ENCODE peak calls at places on chromosomes 12 and 14, in four cellular contexts. Y is GM10248, Q is neural progenitor cell, N is endothelial cell. Z is an unnamed sample.

GRCh38 chr12:113860950-113861349 is 105.2 kb downstream of the RBM19 start:
- DNase-seq in Y (no peak), Q (no peak), N (no peak), Z (peak; percentile 71)

GRCh38 chr12:22014041-22014782 is 31.8 kb upstream of the CMAS start:
- DNase-seq in Y (no peak), Q (no peak), N (no peak), Z (no peak)

GRCh38 chr12:29921307-29921706 is 137.6 kb upstream of the TMTC1 start:
- DNase-seq in Y (no peak), Q (no peak), N (no peak), Z (no peak)

GRCh38 chr12:118360785-118361404 is 11.8 kb downstream of the TAOK3 start:
- DNase-seq in Y (no peak), Q (no peak), N (no peak), Z (no peak)

GRCh38 chr12:27709932-27710591 is 570 bp upstream of the MRPS35 start:
- DNase-seq in Y (no peak), Q (no peak), N (no peak), Z (no peak)

GRCh38 chr12:58009355-58009754 is 68.0 kb downstream of the ATP23 start:
- DNase-seq in Y (no peak), Q (no peak), N (no peak), Z (no peak)

GRCh38 chr14:59869381-59870255 is 958 bp downstream of the RTN1 start:
- DNase-seq in Y (peak; percentile 10), Q (peak; percentile 69), N (peak; percentile 43), Z (peak; percentile 71)

GRCh38 chr12:104703372-104703771 is 246.6 kb downstream of the CHST11 start:
- DNase-seq in Y (no peak), Q (no peak), N (no peak), Z (peak; percentile 68)

GRCh38 chr14:30874120-30874998 is at the start of gene COCH:
- DNase-seq in Y (peak; percentile 86), Q (peak; percentile 86), N (peak; percentile 52), Z (peak; percentile 87)

GRCh38 chr12:75635606-75636444 is 124.4 kb upstream of the KRR1 start:
- DNase-seq in Y (peak; percentile 22), Q (no peak), N (no peak), Z (no peak)

GRCh38 chr14:69741055-69741454 is 25.9 kb upstream of the SRSF5 start:
- DNase-seq in Y (no peak), Q (no peak), N (no peak), Z (no peak)

GRCh38 chr12:108306014-108306501 is 33.1 kb downstream of the CMKLR1 start:
- DNase-seq in Y (no peak), Q (peak; percentile 29), N (no peak), Z (no peak)

GRCh38 chr12:104846056-104846762 is 111.9 kb downstream of the SLC41A2 start:
- DNase-seq in Y (no peak), Q (no peak), N (no peak), Z (no peak)

GRCh38 chr14:99647407-99647806 is 2.5 kb downstream of the HHIPL1 start:
- DNase-seq in Y (no peak), Q (no peak), N (no peak), Z (no peak)

GRCh38 chr12:11949738-11950403 is 120.9 kb upstream of the BCL2L14 start:
- DNase-seq in Y (no peak), Q (no peak), N (no peak), Z (no peak)
- TF ChIP-seq CTCF in Y (no peak), Q (no peak), N (no peak), Z (no peak)

DNA sequence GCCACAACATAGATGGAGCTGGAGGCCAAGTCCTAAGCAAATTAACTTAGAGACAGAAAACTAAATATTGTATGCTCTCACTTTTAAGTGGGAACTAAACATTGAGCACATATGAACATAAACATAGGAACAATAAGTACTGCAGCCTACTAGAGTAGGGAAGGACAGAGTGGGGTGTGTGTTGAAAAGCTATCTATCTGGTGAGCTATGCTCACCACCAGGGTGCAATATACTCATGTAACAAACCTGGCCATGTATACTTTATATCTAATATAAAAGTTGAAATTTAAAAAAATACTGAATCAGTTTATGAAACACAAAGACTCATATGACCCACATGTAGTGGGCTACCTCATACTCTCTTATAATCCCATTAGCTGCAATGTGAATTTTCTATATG is 1305.0 kb downstream of the LRFN5 start:
- DNase-seq in Y (no peak), Q (no peak), N (no peak), Z (no peak)
- TF ChIP-seq CTCF in Y (no peak), Q (no peak), N (peak; percentile 11), Z (peak; percentile 57)

DNA sequence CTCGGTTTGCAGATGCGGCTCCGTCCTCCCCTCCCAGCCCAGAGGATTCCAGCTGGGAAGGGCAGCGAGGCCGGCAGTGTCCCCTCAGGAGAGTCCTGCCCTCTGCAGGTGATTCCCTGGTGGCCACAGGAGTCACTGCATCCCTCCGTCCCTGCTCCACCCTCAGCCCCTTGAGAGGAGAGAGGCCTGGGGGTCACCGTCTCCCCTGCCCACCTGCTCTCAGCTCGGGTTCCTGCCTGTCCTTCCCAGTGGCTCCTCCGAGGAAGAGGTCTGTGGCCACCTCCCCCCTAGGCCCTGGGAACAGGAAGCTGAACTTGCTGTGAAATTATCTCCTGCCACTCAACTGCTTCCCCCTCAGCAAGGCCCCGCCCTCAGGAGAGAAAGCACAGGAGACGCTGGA is 12.9 kb upstream of the GALNT9 start:
- DNase-seq in Y (no peak), Q (peak; percentile 63), N (peak; percentile 57), Z (peak; percentile 89)
- TF ChIP-seq CTCF in Y (no peak), Q (peak; percentile 56), N (peak; percentile 59), Z (peak; percentile 80)

DNA sequence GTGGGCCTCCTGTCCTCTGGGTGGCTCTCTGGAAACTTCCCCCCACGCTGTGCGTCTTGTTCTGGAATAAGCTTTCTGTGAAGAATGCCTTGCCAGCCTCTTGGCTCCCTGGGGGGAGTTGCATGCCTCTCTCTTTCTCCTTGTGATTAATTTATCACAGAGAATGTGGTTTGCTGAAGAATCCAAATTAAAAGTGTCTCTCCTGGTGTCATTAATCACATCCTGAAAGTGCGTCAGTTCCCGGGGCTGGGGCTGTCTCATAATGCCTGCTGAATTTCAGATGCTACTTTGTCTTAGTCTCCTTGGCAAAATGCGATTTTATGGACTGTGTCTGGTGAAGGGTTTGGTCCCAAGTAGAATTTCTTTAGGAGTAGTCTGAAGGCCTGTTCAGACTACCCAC is 787.7 kb upstream of the TMEM132C start:
- DNase-seq in Y (no peak), Q (no peak), N (no peak), Z (no peak)
- TF ChIP-seq CTCF in Y (no peak), Q (no peak), N (no peak), Z (no peak)

DNA sequence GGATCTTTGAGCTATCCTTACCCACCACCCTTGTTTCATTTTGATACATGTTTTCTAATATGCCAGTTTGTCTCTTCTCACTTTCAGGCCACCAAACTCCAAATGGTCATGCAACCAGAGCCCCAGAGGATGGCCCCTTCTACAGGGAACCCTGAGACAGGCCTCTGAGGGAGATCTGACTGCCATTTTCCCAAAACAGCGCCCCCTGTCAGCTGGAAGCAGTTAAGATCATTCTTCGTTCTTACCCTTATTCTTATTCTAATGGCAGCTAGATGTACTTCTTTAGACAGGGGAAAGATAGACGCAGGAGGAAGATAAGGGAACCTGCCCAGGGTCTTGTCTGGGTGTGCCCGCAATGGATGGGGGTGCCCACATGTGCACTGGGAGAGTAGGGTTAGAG is 38.4 kb downstream of the C12orf56 start:
- DNase-seq in Y (no peak), Q (no peak), N (no peak), Z (peak; percentile 63)
- TF ChIP-seq CTCF in Y (no peak), Q (peak; percentile 20), N (peak; percentile 21), Z (peak; percentile 35)

GRCh38 chr12:15428632-15429031 is 106.3 kb downstream of the PTPRO start:
- DNase-seq in Y (no peak), Q (no peak), N (no peak), Z (no peak)
- TF ChIP-seq CTCF in Y (no peak), Q (no peak), N (peak; percentile 16), Z (peak; percentile 59)

GRCh38 chr12:41936333-41936732 is 208.3 kb downstream of the GXYLT1 start:
- DNase-seq in Y (no peak), Q (no peak), N (no peak), Z (no peak)
- TF ChIP-seq CTCF in Y (no peak), Q (no peak), N (no peak), Z (peak; percentile 26)

Z was measured in endodermal cell.